ENCODE peak calls at places on chromosomes 13 and 19, in four cellular contexts. W is ELR, T is BJ, S is AG04450. B is an unnamed sample.

GRCh38 chr13:92941167-92941566 is 285.4 kb upstream of the GPC6 start:
- DNase-seq in T (no peak), S (no peak), W (no peak), B (no peak)

GRCh38 chr13:49374585-49375290 is 69.1 kb downstream of the CAB39L start:
- DNase-seq in T (peak; percentile 53), S (peak; percentile 6), W (peak; percentile 88), B (peak; percentile 57)

GRCh38 chr19:28020631-28021315 is 1192.2 kb downstream of the UQCRFS1 start:
- DNase-seq in W (no peak), T (no peak), S (no peak), B (no peak)

GRCh38 chr13:109778102-109778542 is 8.3 kb downstream of the IRS2 start:
- DNase-seq in S (no peak), W (peak; percentile 61), T (no peak), B (no peak)

GRCh38 chr19:28509079-28509895 is 703.7 kb downstream of the UQCRFS1 start:
- DNase-seq in W (no peak), S (no peak), T (no peak), B (no peak)

GRCh38 chr19:10379880-10380310 is 477 bp downstream of the TYK2 start:
- DNase-seq in W (peak; percentile 30), T (no peak), S (no peak), B (no peak)

GRCh38 chr13:25771641-25772478 is 280.0 kb downstream of the SHISA2 start:
- DNase-seq in T (no peak), W (peak; percentile 40), S (no peak), B (no peak)

GRCh38 chr13:21326155-21327030 is 132.7 kb downstream of the ZDHHC20 start:
- DNase-seq in T (peak; percentile 31), W (peak; percentile 76), S (peak; percentile 7), B (peak; percentile 44)

GRCh38 chr19:35555301-35556005 is 8.0 kb downstream of the ATP4A start:
- DNase-seq in W (peak; percentile 64), T (no peak), S (no peak), B (no peak)

GRCh38 chr19:34578173-34578572 is 96.6 kb downstream of the WTIP start:
- DNase-seq in S (no peak), W (no peak), T (no peak), B (no peak)

GRCh38 chr13:110499621-110500281 is 61.8 kb downstream of the RAB20 start:
- DNase-seq in T (peak; percentile 78), W (peak; percentile 94), S (no peak), B (peak; percentile 65)

GRCh38 chr19:4454952-4455738 is 2.4 kb downstream of the UBXN6 start:
- DNase-seq in S (no peak), T (peak; percentile 31), W (peak; percentile 39), B (peak; percentile 54)